ENCODE peak calls at places on chromosome 3, in seven cellular contexts. One of them, this sample, is unnamed.

GRCh38 chr3:104598848-104599501 is 767.7 kb upstream of the ALCAM start:
- DNase-seq in neural crest cell: no peak
- DNase-seq in activated naive CD4-positive, alpha-beta T cell: no peak
- DNase-seq in PC-3: peak; percentile 81
- DNase-seq in hepatic stellate cell: no peak
- DNase-seq in cardiac fibroblast: no peak
- DNase-seq in T-helper 22 cell: no peak
- DNase-seq in this sample: no peak

GRCh38 chr3:11335056-11335608 is 62.9 kb downstream of the ATG7 start:
- DNase-seq in cardiac fibroblast: peak; percentile 88
- DNase-seq in hepatic stellate cell: peak; percentile 51
- DNase-seq in neural crest cell: peak; percentile 18
- DNase-seq in activated naive CD4-positive, alpha-beta T cell: no peak
- DNase-seq in T-helper 22 cell: no peak
- DNase-seq in PC-3: peak; percentile 86
- DNase-seq in this sample: no peak

GRCh38 chr3:157452097-157452496 is 15.4 kb downstream of the PTX3 start:
- DNase-seq in cardiac fibroblast: no peak
- DNase-seq in PC-3: no peak
- DNase-seq in neural crest cell: no peak
- DNase-seq in T-helper 22 cell: no peak
- DNase-seq in hepatic stellate cell: no peak
- DNase-seq in activated naive CD4-positive, alpha-beta T cell: no peak
- DNase-seq in this sample: no peak

GRCh38 chr3:43286886-43287301 is 554 bp downstream of the SNRK start:
- DNase-seq in activated naive CD4-positive, alpha-beta T cell: no peak
- DNase-seq in T-helper 22 cell: peak; percentile 5
- DNase-seq in PC-3: peak; percentile 21
- DNase-seq in cardiac fibroblast: no peak
- DNase-seq in neural crest cell: peak; percentile 11
- DNase-seq in hepatic stellate cell: no peak
- DNase-seq in this sample: no peak

GRCh38 chr3:116259984-116260383 is 185.3 kb downstream of the LSAMP start:
- DNase-seq in T-helper 22 cell: no peak
- DNase-seq in neural crest cell: no peak
- DNase-seq in hepatic stellate cell: no peak
- DNase-seq in activated naive CD4-positive, alpha-beta T cell: no peak
- DNase-seq in PC-3: no peak
- DNase-seq in cardiac fibroblast: no peak
- DNase-seq in this sample: no peak

GRCh38 chr3:127034195-127034989 is 51.5 kb downstream of the PLXNA1 start:
- DNase-seq in hepatic stellate cell: no peak
- DNase-seq in neural crest cell: no peak
- DNase-seq in T-helper 22 cell: no peak
- DNase-seq in activated naive CD4-positive, alpha-beta T cell: no peak
- DNase-seq in PC-3: no peak
- DNase-seq in cardiac fibroblast: no peak
- DNase-seq in this sample: no peak

GRCh38 chr3:52331906-52332305 is 15.8 kb downstream of the DNAH1 start:
- DNase-seq in activated naive CD4-positive, alpha-beta T cell: no peak
- DNase-seq in PC-3: no peak
- DNase-seq in hepatic stellate cell: no peak
- DNase-seq in T-helper 22 cell: no peak
- DNase-seq in neural crest cell: no peak
- DNase-seq in cardiac fibroblast: no peak
- DNase-seq in this sample: no peak

GRCh38 chr3:38640661-38641441 is 8.6 kb downstream of the SCN5A start:
- DNase-seq in PC-3: no peak
- DNase-seq in activated naive CD4-positive, alpha-beta T cell: no peak
- DNase-seq in neural crest cell: peak; percentile 48
- DNase-seq in cardiac fibroblast: no peak
- DNase-seq in T-helper 22 cell: no peak
- DNase-seq in hepatic stellate cell: no peak
- DNase-seq in this sample: no peak

GRCh38 chr3:101862453-101863165 is 13.3 kb downstream of the NFKBIZ start:
- DNase-seq in neural crest cell: no peak
- DNase-seq in PC-3: peak; percentile 30
- DNase-seq in hepatic stellate cell: no peak
- DNase-seq in cardiac fibroblast: peak; percentile 35
- DNase-seq in activated naive CD4-positive, alpha-beta T cell: no peak
- DNase-seq in T-helper 22 cell: no peak
- DNase-seq in this sample: no peak

This sample was measured in esophagus squamous epithelium.